ENCODE peak calls at places on chromosome 5, in six cellular contexts. K is adipocyte, C is brain microvascular endothelial cell, E is WERI-Rb-1, F is tibial artery, D is IMR-90. Q is an unnamed sample.

GRCh38 chr5:52922384-52922783 is 66.8 kb upstream of the ITGA2 start:
- DNase-seq in K (peak), C (peak), E (no peak), F (no peak), D (peak), Q (peak)

GRCh38 chr5:158958048-158958994 is 141.4 kb downstream of the EBF1 start:
- DNase-seq in K (no peak), C (no peak), E (no peak), F (no peak), D (no peak), Q (no peak)

GRCh38 chr5:175469916-175470315 is 8.4 kb upstream of the SFXN1 start:
- DNase-seq in K (no peak), C (no peak), E (no peak), F (no peak), D (no peak), Q (no peak)

GRCh38 chr5:5546408-5546807 is 123.9 kb downstream of the ICE1 start:
- DNase-seq in K (no peak), C (no peak), E (no peak), F (no peak), D (no peak), Q (no peak)

GRCh38 chr5:154491951-154492350 is 13.9 kb upstream of the HAND1 start:
- DNase-seq in K (no peak), C (no peak), E (no peak), F (no peak), D (no peak), Q (no peak)

GRCh38 chr5:175235251-175235963 is 208.6 kb downstream of the DRD1 start:
- DNase-seq in K (no peak), C (no peak), E (no peak), F (no peak), D (peak), Q (peak)

GRCh38 chr5:154430466-154430865 is 15.3 kb upstream of the SAP30L start:
- DNase-seq in K (no peak), C (no peak), E (no peak), F (no peak), D (no peak), Q (no peak)

GRCh38 chr5:159112436-159112835 is 12.7 kb upstream of the EBF1 start:
- DNase-seq in K (no peak), C (no peak), E (no peak), F (no peak), D (no peak), Q (no peak)

GRCh38 chr5:94544784-94545318 is 73.6 kb downstream of the KIAA0825 start:
- DNase-seq in K (no peak), C (no peak), E (no peak), F (no peak), D (no peak), Q (no peak)

GRCh38 chr5:41334758-41335157 is 121.4 kb upstream of the C6 start:
- DNase-seq in K (peak), C (no peak), E (no peak), F (no peak), D (peak), Q (peak)

GRCh38 chr5:2334686-2335085 is 416.8 kb downstream of the IRX2 start:
- DNase-seq in K (no peak), C (no peak), E (no peak), F (no peak), D (no peak), Q (no peak)

GRCh38 chr5:148910216-148910615 is 83.8 kb downstream of the ADRB2 start:
- DNase-seq in K (no peak), C (no peak), E (no peak), F (no peak), D (no peak), Q (no peak)

GRCh38 chr5:16131878-16132277 is 47.7 kb downstream of the MARCHF11 start:
- DNase-seq in K (no peak), C (no peak), E (peak), F (no peak), D (no peak), Q (no peak)

GRCh38 chr5:112419050-112419595 is at the start of gene EPB41L4A:
- DNase-seq in K (peak), C (no peak), E (peak), F (no peak), D (no peak), Q (no peak)

GRCh38 chr5:62268239-62268638 is 37.8 kb upstream of the KIF2A start:
- DNase-seq in K (no peak), C (no peak), E (no peak), F (no peak), D (no peak), Q (no peak)

GRCh38 chr5:54835642-54836041 is 149.8 kb downstream of the ESM1 start:
- DNase-seq in K (peak), C (peak), E (no peak), F (no peak), D (peak), Q (peak)

GRCh38 chr5:107766439-107766838 is 95.7 kb upstream of the EFNA5 start:
- DNase-seq in K (no peak), C (no peak), E (no peak), F (no peak), D (no peak), Q (no peak)
- H3K4me3 ChIP-seq in K (no peak), C (no peak), E (no peak), F (no peak), D (no peak), Q (no peak)

GRCh38 chr5:180314106-180314505 is 22.2 kb upstream of the MAPK9 start:
- DNase-seq in K (no peak), C (no peak), E (no peak), F (no peak), D (no peak), Q (no peak)
- H3K4me3 ChIP-seq in K (no peak), C (no peak), E (peak), F (no peak), D (no peak), Q (no peak)

DNA sequence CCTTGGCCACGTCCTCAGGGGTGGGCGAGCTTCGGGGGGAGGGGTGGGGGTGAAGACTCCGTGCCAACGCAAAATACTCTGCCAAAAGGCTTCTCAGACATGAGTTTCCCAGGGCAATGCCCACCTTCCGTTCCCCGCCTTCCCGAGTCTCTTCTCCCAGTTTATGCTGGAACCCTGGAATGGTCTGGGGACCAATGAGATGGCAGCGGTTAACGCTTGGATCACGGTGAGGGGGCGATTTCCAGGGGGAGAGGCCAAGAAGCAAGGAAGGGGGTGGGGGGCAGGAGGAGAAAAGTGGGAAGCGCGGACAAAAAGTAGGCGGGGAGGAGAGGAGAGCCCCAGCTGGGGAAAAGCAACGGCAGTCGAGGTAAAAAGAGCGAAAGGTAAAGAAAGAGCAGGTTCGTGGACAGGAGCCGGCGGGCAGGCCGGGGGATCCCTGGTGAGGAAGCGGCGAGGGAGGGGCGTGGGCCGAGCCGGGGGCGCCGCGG is 593 bp upstream of the SNCAIP start:
- DNase-seq in K (no peak), C (no peak), E (no peak), F (no peak), D (no peak), Q (no peak)
- H3K4me3 ChIP-seq in K (peak), C (peak), E (peak), F (peak), D (peak), Q (peak)

DNA sequence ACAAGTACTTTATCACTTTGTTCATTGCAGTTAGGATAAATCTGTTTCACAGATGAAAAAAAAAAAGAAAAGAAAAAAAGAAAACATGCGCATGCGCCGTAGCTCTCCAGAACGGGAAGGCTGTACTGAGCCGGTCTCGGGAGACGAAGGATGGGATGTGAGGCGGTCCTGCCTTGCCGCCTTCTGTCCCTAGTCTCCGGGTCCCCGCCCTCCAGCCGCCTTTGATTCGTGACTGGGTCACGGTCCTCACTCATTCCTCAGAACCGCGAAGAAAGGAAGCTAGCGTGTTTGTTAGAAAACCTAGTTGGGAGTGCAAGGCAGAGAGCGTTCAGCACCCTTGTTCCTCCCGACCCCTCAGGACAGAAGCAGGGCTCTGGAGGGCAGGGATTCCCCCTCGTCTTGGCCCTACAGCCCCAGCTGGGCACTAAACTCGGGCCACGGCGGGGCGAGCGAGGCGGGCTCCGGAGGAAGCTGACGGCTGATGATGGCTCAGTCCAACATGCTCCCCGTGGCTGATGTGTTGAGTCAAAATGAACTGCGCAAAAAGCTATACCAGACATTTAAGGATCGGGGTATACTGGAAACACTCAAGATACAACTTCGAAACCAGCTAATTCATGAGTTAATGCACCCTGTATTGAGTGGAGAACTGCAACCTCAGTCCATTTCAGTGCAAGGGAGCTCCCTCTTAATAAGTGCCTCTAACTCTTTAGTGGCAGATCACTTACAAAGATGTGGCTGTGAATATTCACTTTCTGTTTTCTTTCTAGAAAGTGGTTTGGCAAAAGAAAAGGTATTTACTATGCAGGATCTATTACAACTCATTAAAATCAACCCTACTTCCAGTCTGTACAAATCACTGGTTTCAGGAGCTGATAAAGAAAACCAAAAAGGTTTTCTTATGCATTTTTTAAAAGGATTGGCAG is 40.0 kb downstream of the CPLANE1 start:
- DNase-seq in K (no peak), C (no peak), E (no peak), F (no peak), D (peak), Q (peak)
- H3K4me3 ChIP-seq in K (peak), C (peak), E (no peak), F (peak), D (peak), Q (peak)

GRCh38 chr5:76982450-76982849 is 29.6 kb downstream of the CRHBP start:
- DNase-seq in K (no peak), C (no peak), E (no peak), F (no peak), D (no peak), Q (no peak)

GRCh38 chr5:76986828-76987526 is 34.1 kb downstream of the CRHBP start:
- DNase-seq in K (no peak), C (no peak), E (no peak), F (no peak), D (no peak), Q (no peak)

GRCh38 chr5:76978869-76979268 is 26.0 kb downstream of the CRHBP start:
- DNase-seq in K (no peak), C (no peak), E (no peak), F (no peak), D (no peak), Q (no peak)

GRCh38 chr5:76980518-76981144 is 27.8 kb downstream of the CRHBP start:
- DNase-seq in K (no peak), C (no peak), E (no peak), F (no peak), D (no peak), Q (no peak)

DNA sequence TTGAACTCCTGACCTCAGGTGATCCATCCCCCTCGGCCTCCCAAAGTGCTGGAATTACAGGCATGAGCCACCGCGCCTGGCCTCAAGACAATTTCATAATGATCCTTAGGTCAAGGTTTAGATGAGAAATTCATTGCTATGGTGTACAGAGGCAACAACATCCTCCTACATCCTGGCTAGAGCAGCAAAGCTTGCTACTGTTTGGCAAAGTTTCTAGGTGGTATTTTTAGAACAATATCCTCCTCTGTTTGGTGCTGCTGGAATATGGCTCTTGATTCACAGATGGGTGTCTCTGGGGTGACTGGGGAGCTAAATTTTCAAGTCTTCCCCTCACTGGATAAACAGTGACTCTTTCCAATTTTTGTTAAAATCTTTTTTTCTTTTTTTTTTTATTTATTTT is 30.6 kb downstream of the CRHBP start:
- DNase-seq in K (no peak), C (no peak), E (no peak), F (no peak), D (no peak), Q (no peak)
- H3K4me3 ChIP-seq in K (no peak), C (no peak), E (no peak), F (no peak), D (no peak), Q (no peak)

GRCh38 chr5:14153932-14154646 is 10.9 kb downstream of the TRIO start:
- DNase-seq in K (peak), C (peak), E (no peak), F (peak), D (peak), Q (peak)
- H3K4me3 ChIP-seq in K (peak), C (peak), E (no peak), F (peak), D (no peak), Q (no peak)

GRCh38 chr5:95668728-95669127 is 14.1 kb downstream of the SPATA9 start:
- DNase-seq in K (no peak), C (no peak), E (no peak), F (no peak), D (peak), Q (peak)
- H3K4me3 ChIP-seq in K (no peak), C (no peak), E (no peak), F (no peak), D (no peak), Q (no peak)

DNA sequence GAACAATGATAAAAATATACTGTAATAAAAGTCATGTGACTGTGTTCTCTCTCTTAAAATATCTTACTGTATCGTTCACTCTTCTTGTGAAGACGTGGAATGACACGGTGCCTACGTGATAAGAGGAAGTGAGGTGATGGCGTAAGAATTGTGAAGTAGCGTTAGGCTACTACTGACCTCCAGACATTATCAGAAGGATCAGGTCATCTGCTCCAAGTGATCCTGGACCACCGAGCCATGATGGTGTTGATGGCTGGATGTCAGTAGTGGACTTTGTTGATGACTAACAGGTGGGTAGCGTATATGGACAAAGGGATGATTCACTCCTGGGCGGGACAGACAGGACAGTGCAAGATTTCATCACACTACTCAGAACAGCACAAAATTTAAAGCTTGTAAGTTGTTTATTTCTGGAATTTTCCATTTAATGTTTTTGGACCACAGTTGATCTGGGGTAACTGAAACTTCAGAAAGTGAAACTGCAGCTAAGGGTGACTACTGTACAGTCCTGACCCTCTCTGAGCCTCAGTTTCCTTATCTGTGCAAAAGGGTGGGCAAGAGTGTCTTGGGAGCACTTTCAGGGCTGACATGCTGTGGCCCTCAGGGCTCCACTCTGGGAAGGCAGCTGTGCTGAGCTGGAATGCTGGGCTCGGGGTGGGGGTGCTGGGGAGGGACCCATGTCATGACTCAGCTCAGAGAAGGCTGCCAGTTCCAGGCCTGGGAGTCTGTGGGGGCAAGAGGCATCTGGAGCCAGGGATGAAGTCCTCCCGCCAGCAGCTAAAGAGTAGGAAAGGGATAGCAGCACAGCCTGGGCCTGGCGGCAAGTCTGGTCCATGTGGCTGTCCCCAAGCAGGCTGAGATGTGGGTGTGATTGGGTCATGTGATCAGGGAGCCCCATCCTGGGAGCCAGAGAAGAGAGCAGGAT is 12.6 kb downstream of the PDGFRB start:
- DNase-seq in K (peak), C (peak), E (no peak), F (peak), D (peak), Q (peak)
- H3K4me3 ChIP-seq in K (peak), C (no peak), E (no peak), F (peak), D (no peak), Q (no peak)

DNA sequence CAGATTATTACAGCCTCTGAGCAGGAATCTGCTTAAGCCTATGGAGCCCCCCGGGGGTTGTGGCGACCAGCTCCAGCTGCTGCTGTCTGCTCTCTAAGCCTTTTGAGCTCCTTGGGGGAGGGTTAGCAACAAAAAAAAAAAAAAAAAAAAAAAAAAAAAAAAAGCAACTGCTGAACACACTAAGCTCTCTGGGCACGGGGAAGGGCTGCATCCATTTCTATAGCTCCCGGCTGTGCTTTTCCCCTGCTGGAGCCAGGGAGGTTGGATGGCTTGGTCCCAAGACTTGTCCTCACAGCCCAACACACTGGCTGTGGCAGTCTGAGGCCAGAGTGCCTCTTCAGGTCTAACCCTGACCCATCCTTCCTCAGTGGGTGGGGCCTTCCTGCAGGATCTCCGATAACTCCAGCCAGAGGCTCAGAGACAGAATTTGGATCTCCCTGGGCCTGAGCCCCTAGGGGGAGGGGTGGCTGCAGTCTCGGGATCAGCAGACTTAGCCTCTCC is 82.1 kb downstream of the FBN2 start:
- DNase-seq in K (peak), C (no peak), E (peak), F (no peak), D (no peak), Q (no peak)
- H3K4me3 ChIP-seq in K (no peak), C (no peak), E (no peak), F (no peak), D (no peak), Q (no peak)

GRCh38 chr5:267716-268115 is 3.7 kb upstream of the PDCD6 start:
- DNase-seq in K (no peak), C (no peak), E (no peak), F (no peak), D (no peak), Q (no peak)

GRCh38 chr5:264346-264745 is 7.1 kb upstream of the PDCD6 start:
- DNase-seq in K (no peak), C (no peak), E (no peak), F (no peak), D (no peak), Q (no peak)

GRCh38 chr5:270340-270739 is 1.1 kb upstream of the PDCD6 start:
- DNase-seq in K (no peak), C (no peak), E (no peak), F (no peak), D (no peak), Q (no peak)
- H3K4me3 ChIP-seq in K (no peak), C (no peak), E (no peak), F (peak), D (no peak), Q (no peak)